ENCODE peak calls at places on chromosomes 13 and 19, in five cellular contexts. One of them, this sample, is unnamed.

GRCh38 chr19:20278342-20278741 is 111.3 kb downstream of the ZNF486 start:
- DNase-seq in CD8-positive, alpha-beta memory T cell: peak
- DNase-seq in tibial nerve: no peak
- DNase-seq in HFF-Myc: no peak
- DNase-seq in fibroblast of mammary gland: no peak
- DNase-seq in this sample: no peak

GRCh38 chr13:44396295-44396962 is 22.8 kb downstream of the SERP2 start:
- DNase-seq in tibial nerve: no peak
- DNase-seq in HFF-Myc: no peak
- DNase-seq in CD8-positive, alpha-beta memory T cell: no peak
- DNase-seq in fibroblast of mammary gland: no peak
- DNase-seq in this sample: no peak

GRCh38 chr19:4816388-4817165 is 14.9 kb downstream of the TICAM1 start:
- DNase-seq in tibial nerve: no peak
- DNase-seq in fibroblast of mammary gland: no peak
- DNase-seq in HFF-Myc: no peak
- DNase-seq in CD8-positive, alpha-beta memory T cell: no peak
- DNase-seq in this sample: peak

GRCh38 chr13:30334663-30335386 is 27.5 kb upstream of the KATNAL1 start:
- DNase-seq in HFF-Myc: no peak
- DNase-seq in tibial nerve: no peak
- DNase-seq in fibroblast of mammary gland: peak
- DNase-seq in CD8-positive, alpha-beta memory T cell: no peak
- DNase-seq in this sample: no peak

GRCh38 chr13:96768524-96768923 is 225.8 kb downstream of the OXGR1 start:
- DNase-seq in tibial nerve: no peak
- DNase-seq in fibroblast of mammary gland: peak
- DNase-seq in HFF-Myc: no peak
- DNase-seq in CD8-positive, alpha-beta memory T cell: no peak
- DNase-seq in this sample: no peak

GRCh38 chr19:35601971-35602370 is 10.6 kb upstream of the HAUS5 start:
- DNase-seq in HFF-Myc: no peak
- DNase-seq in tibial nerve: no peak
- DNase-seq in fibroblast of mammary gland: no peak
- DNase-seq in CD8-positive, alpha-beta memory T cell: no peak
- DNase-seq in this sample: no peak

GRCh38 chr13:67829641-67830040 is 599.5 kb upstream of the PCDH9 start:
- DNase-seq in fibroblast of mammary gland: no peak
- DNase-seq in CD8-positive, alpha-beta memory T cell: no peak
- DNase-seq in tibial nerve: no peak
- DNase-seq in HFF-Myc: no peak
- DNase-seq in this sample: no peak

GRCh38 chr19:16628984-16629691 is 1.1 kb upstream of the MED26 start:
- DNase-seq in fibroblast of mammary gland: peak
- DNase-seq in CD8-positive, alpha-beta memory T cell: no peak
- DNase-seq in HFF-Myc: peak
- DNase-seq in tibial nerve: peak
- DNase-seq in this sample: no peak

GRCh38 chr19:38209671-38210457 is 14.2 kb downstream of the DPF1 start:
- DNase-seq in tibial nerve: peak
- DNase-seq in fibroblast of mammary gland: peak
- DNase-seq in CD8-positive, alpha-beta memory T cell: no peak
- DNase-seq in HFF-Myc: no peak
- DNase-seq in this sample: no peak

GRCh38 chr13:106033634-106034033 is 501.8 kb downstream of the EFNB2 start:
- DNase-seq in tibial nerve: no peak
- DNase-seq in HFF-Myc: no peak
- DNase-seq in CD8-positive, alpha-beta memory T cell: no peak
- DNase-seq in fibroblast of mammary gland: peak
- DNase-seq in this sample: no peak

GRCh38 chr19:8589177-8589714 is 12.0 kb upstream of the MYO1F start:
- DNase-seq in tibial nerve: no peak
- DNase-seq in fibroblast of mammary gland: no peak
- DNase-seq in CD8-positive, alpha-beta memory T cell: no peak
- DNase-seq in HFF-Myc: no peak
- DNase-seq in this sample: no peak

GRCh38 chr13:33285420-33286124 is at the start of gene STARD13:
- DNase-seq in HFF-Myc: peak
- DNase-seq in CD8-positive, alpha-beta memory T cell: no peak
- DNase-seq in fibroblast of mammary gland: peak
- DNase-seq in tibial nerve: peak
- DNase-seq in this sample: peak

GRCh38 chr19:41606215-41606837 is 20.5 kb downstream of the CEACAM4 start:
- DNase-seq in CD8-positive, alpha-beta memory T cell: no peak
- DNase-seq in tibial nerve: no peak
- DNase-seq in HFF-Myc: no peak
- DNase-seq in fibroblast of mammary gland: no peak
- DNase-seq in this sample: no peak

GRCh38 chr13:30169442-30169841 is 137.9 kb downstream of the KATNAL1 start:
- DNase-seq in tibial nerve: no peak
- DNase-seq in HFF-Myc: no peak
- DNase-seq in fibroblast of mammary gland: no peak
- DNase-seq in CD8-positive, alpha-beta memory T cell: no peak
- DNase-seq in this sample: no peak

GRCh38 chr19:38686530-38686888 is 39.1 kb downstream of the ACTN4 start:
- DNase-seq in CD8-positive, alpha-beta memory T cell: no peak
- DNase-seq in HFF-Myc: no peak
- DNase-seq in fibroblast of mammary gland: no peak
- DNase-seq in tibial nerve: no peak
- DNase-seq in this sample: no peak

GRCh38 chr19:42555317-42555716 is 27.0 kb upstream of the CEACAM1 start:
- DNase-seq in CD8-positive, alpha-beta memory T cell: no peak
- DNase-seq in tibial nerve: no peak
- DNase-seq in HFF-Myc: no peak
- DNase-seq in fibroblast of mammary gland: no peak
- DNase-seq in this sample: no peak

GRCh38 chr19:49642488-49643035 is 553 bp downstream of the SCAF1 start:
- DNase-seq in CD8-positive, alpha-beta memory T cell: no peak
- DNase-seq in tibial nerve: no peak
- DNase-seq in HFF-Myc: no peak
- DNase-seq in fibroblast of mammary gland: no peak
- DNase-seq in this sample: no peak

GRCh38 chr19:17522988-17523872 is 11.8 kb downstream of the PGLS start:
- DNase-seq in HFF-Myc: no peak
- DNase-seq in CD8-positive, alpha-beta memory T cell: peak
- DNase-seq in tibial nerve: peak
- DNase-seq in fibroblast of mammary gland: no peak
- DNase-seq in this sample: no peak

GRCh38 chr19:53792721-53793433 is 31.2 kb downstream of the NLRP12 start:
- DNase-seq in tibial nerve: peak
- DNase-seq in HFF-Myc: peak
- DNase-seq in fibroblast of mammary gland: peak
- DNase-seq in CD8-positive, alpha-beta memory T cell: peak
- DNase-seq in this sample: peak

DNA sequence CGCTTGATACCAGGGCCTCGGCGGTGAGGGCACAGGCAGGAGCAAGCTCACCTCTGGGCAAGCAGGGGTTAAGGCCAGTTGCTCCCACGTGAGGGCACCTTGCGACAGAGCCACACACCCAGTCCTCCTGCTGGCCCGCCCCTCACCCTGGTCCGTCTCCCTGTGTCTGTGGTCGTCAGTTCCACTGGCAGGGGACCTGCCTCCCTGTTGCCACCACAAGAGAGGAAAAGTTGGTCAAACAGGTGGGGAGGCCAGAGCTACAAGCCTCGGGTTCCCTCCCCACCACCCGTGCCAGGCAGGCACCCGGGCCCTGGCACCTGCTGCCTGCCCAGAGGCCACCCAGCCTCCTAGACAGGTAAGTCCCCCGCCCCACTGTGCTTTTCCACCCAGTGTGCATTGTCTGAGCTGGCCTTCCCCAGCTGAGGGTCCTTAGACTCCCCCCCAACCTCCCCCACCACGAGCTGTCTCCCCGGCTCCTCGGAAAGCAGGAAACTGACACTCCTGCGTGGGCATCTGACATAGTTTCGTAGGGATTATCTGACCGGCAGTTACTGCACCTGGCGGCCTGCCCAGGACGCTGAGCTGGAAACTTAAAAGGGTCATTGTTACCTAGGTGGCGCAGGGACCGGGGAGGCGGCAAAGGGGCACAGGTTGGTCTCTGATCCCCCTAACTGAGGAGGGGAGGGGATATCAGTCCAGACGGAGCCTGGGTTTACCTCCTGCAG is at the start of gene TJP3:
- DNase-seq in tibial nerve: no peak
- DNase-seq in fibroblast of mammary gland: no peak
- DNase-seq in HFF-Myc: no peak
- DNase-seq in CD8-positive, alpha-beta memory T cell: no peak
- DNase-seq in this sample: peak
- H3K4me3 ChIP-seq in tibial nerve: no peak
- H3K4me3 ChIP-seq in fibroblast of mammary gland: no peak
- H3K4me3 ChIP-seq in HFF-Myc: no peak
- H3K4me3 ChIP-seq in CD8-positive, alpha-beta memory T cell: no peak
- H3K4me3 ChIP-seq in this sample: peak

DNA sequence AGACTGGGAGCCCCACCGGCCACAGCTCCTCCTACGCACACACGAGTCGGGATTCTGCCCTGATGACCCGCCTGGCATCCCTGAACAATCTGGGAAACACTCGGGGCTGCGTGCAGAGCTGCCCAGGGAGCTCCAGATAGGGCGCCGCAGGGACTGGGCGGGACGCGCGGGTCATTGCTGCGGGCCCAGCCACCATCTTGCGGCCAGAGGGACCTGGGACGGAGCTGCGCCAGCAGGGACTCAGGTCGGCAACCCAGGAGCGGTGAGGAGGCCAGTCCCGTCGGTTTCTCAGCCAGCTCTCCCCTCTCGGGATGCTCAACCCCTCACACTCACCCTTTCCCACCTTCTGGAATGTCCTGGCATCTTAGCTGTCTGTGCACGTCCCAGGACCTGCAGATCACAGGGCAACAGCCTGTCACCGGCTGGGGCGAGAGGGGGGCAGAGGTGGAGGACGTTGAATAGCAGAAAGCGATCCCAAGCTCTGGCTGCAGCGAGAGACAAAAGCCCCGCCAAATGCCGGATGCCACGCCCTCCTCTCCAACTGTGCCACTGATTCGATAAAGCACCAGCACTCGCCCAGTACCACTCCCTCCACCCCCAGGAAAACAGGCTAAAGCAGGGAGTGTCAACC is 20.4 kb upstream of the ZNF91 start:
- DNase-seq in CD8-positive, alpha-beta memory T cell: no peak
- DNase-seq in HFF-Myc: no peak
- DNase-seq in tibial nerve: no peak
- DNase-seq in fibroblast of mammary gland: no peak
- DNase-seq in this sample: no peak
- H3K4me3 ChIP-seq in CD8-positive, alpha-beta memory T cell: peak
- H3K4me3 ChIP-seq in HFF-Myc: peak
- H3K4me3 ChIP-seq in tibial nerve: no peak
- H3K4me3 ChIP-seq in fibroblast of mammary gland: no peak
- H3K4me3 ChIP-seq in this sample: no peak

DNA sequence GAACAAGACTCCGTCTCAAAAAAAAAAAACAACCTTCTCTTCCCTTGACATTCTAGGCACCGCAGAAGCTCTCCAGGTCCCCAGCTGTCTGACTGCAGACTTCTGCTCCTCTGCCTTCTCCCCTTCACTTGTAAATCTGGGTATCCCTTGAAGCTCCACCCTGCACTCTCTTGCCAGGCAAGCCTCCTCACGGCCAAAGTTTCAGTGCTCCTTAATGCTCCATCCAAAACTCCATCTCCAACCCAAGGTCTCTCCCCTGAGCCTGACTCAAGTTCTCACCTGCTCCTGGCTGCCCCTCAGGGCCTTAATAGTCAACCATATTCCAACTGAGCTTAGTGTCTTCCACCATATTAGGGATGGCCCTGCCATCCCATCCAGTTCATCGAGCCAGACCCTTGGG is 1.4 kb upstream of the CLDND2 start:
- DNase-seq in HFF-Myc: no peak
- DNase-seq in CD8-positive, alpha-beta memory T cell: no peak
- DNase-seq in fibroblast of mammary gland: no peak
- DNase-seq in tibial nerve: no peak
- DNase-seq in this sample: no peak
- H3K4me3 ChIP-seq in HFF-Myc: no peak
- H3K4me3 ChIP-seq in CD8-positive, alpha-beta memory T cell: peak
- H3K4me3 ChIP-seq in fibroblast of mammary gland: no peak
- H3K4me3 ChIP-seq in tibial nerve: no peak
- H3K4me3 ChIP-seq in this sample: no peak

GRCh38 chr19:615619-616018 is 17.7 kb downstream of the POLRMT start:
- DNase-seq in HFF-Myc: no peak
- DNase-seq in CD8-positive, alpha-beta memory T cell: no peak
- DNase-seq in fibroblast of mammary gland: peak
- DNase-seq in tibial nerve: no peak
- DNase-seq in this sample: no peak

GRCh38 chr19:617551-618246 is 15.6 kb downstream of the POLRMT start:
- DNase-seq in CD8-positive, alpha-beta memory T cell: no peak
- DNase-seq in tibial nerve: no peak
- DNase-seq in fibroblast of mammary gland: no peak
- DNase-seq in HFF-Myc: no peak
- DNase-seq in this sample: no peak

GRCh38 chr19:618247-618619 is 15.1 kb downstream of the POLRMT start:
- DNase-seq in HFF-Myc: no peak
- DNase-seq in tibial nerve: no peak
- DNase-seq in fibroblast of mammary gland: no peak
- DNase-seq in CD8-positive, alpha-beta memory T cell: no peak
- DNase-seq in this sample: no peak

GRCh38 chr19:616276-616675 is 17.1 kb downstream of the POLRMT start:
- DNase-seq in tibial nerve: no peak
- DNase-seq in HFF-Myc: no peak
- DNase-seq in fibroblast of mammary gland: no peak
- DNase-seq in CD8-positive, alpha-beta memory T cell: no peak
- DNase-seq in this sample: no peak

GRCh38 chr19:616732-617526 is 16.4 kb downstream of the POLRMT start:
- DNase-seq in tibial nerve: no peak
- DNase-seq in CD8-positive, alpha-beta memory T cell: no peak
- DNase-seq in fibroblast of mammary gland: no peak
- DNase-seq in HFF-Myc: no peak
- DNase-seq in this sample: no peak
- H3K4me3 ChIP-seq in tibial nerve: no peak
- H3K4me3 ChIP-seq in CD8-positive, alpha-beta memory T cell: no peak
- H3K4me3 ChIP-seq in fibroblast of mammary gland: no peak
- H3K4me3 ChIP-seq in HFF-Myc: no peak
- H3K4me3 ChIP-seq in this sample: no peak

This sample was measured in pancreas.